ENCODE peak calls at places on chromosomes 11 and 22, in nine cellular contexts. A is sigmoid colon, B is body of pancreas, R is Peyer's patch, W is heart left ventricle, V is transverse colon, F is H1, H is tibial nerve, S is A549. M is an unnamed sample.

GRCh38 chr22:17132112-17132511 is 11.0 kb upstream of the TMEM121B start:
- DNase-seq in A (peak; percentile 11), B (no peak), R (peak; percentile 0), W (peak; percentile 50), V (no peak), F (no peak), H (no peak), S (no peak), M (no peak)

GRCh38 chr11:92225563-92226308 is 1.1 kb downstream of the FAT3 start:
- DNase-seq in A (peak; percentile 64), B (no peak), R (peak; percentile 37), W (peak; percentile 14), V (no peak), F (peak; percentile 77), H (no peak), S (no peak), M (no peak)

GRCh38 chr11:57514538-57515331 is 767 bp downstream of the SLC43A1 start:
- DNase-seq in A (peak; percentile 82), B (peak; percentile 85), R (peak; percentile 72), W (peak; percentile 72), V (peak; percentile 72), F (peak; percentile 83), H (peak; percentile 43), S (peak; percentile 46), M (no peak)

GRCh38 chr11:64131657-64132387 is 34.1 kb downstream of the MACROD1 start:
- DNase-seq in A (no peak), B (no peak), R (no peak), W (no peak), V (no peak), F (no peak), H (no peak), S (no peak), M (no peak)

GRCh38 chr11:63765688-63766241 is 2.8 kb downstream of the ZFTA start:
- DNase-seq in A (no peak), B (peak; percentile 15), R (no peak), W (no peak), V (peak; percentile 16), F (no peak), H (no peak), S (no peak), M (no peak)

GRCh38 chr11:10669258-10670033 is 24.1 kb downstream of the IRAG1 start:
- DNase-seq in A (peak; percentile 79), B (no peak), R (no peak), W (no peak), V (no peak), F (no peak), H (no peak), S (no peak), M (no peak)

GRCh38 chr11:69162505-69162904 is 6.8 kb downstream of the SMIM38 start:
- DNase-seq in A (no peak), B (no peak), R (no peak), W (no peak), V (no peak), F (no peak), H (no peak), S (no peak), M (no peak)

GRCh38 chr22:36375071-36375980 is 12.4 kb downstream of the MYH9 start:
- DNase-seq in A (no peak), B (peak; percentile 59), R (no peak), W (no peak), V (no peak), F (no peak), H (no peak), S (no peak), M (no peak)

GRCh38 chr11:12724301-12725046 is 50.3 kb downstream of the TEAD1 start:
- DNase-seq in A (peak; percentile 95), B (peak; percentile 80), R (peak; percentile 85), W (peak; percentile 73), V (peak; percentile 91), F (peak; percentile 77), H (peak; percentile 89), S (peak; percentile 73), M (peak; percentile 36)

GRCh38 chr22:43109921-43110443 is 568 bp upstream of the BIK start:
- DNase-seq in A (no peak), B (no peak), R (no peak), W (no peak), V (no peak), F (peak; percentile 70), H (no peak), S (no peak), M (no peak)

GRCh38 chr11:105699203-105699602 is 89.3 kb downstream of the GRIA4 start:
- DNase-seq in A (no peak), B (no peak), R (no peak), W (no peak), V (no peak), F (no peak), H (no peak), S (no peak), M (no peak)

GRCh38 chr22:37749223-37749622 is 52.4 kb downstream of the TRIOBP start:
- DNase-seq in A (no peak), B (peak; percentile 64), R (no peak), W (no peak), V (no peak), F (no peak), H (no peak), S (no peak), M (no peak)

GRCh38 chr11:2933376-2934056 is 4.3 kb upstream of the PHLDA2 start:
- DNase-seq in A (peak; percentile 81), B (peak; percentile 76), R (peak; percentile 63), W (no peak), V (peak; percentile 70), F (peak; percentile 56), H (no peak), S (peak; percentile 62), M (peak; percentile 92)

GRCh38 chr22:49090853-49091135 is 736.9 kb downstream of the BRD1 start:
- DNase-seq in A (no peak), B (no peak), R (no peak), W (no peak), V (no peak), F (no peak), H (no peak), S (no peak), M (no peak)

GRCh38 chr11:87212891-87213290 is 175.2 kb downstream of the TMEM135 start:
- DNase-seq in A (no peak), B (no peak), R (no peak), W (no peak), V (no peak), F (no peak), H (no peak), S (no peak), M (no peak)

GRCh38 chr22:45210174-45210573 is 30.5 kb downstream of the KIAA0930 start:
- DNase-seq in A (no peak), B (no peak), R (peak; percentile 19), W (no peak), V (no peak), F (no peak), H (no peak), S (no peak), M (no peak)

GRCh38 chr11:65633390-65634139 is 4.3 kb upstream of the SIPA1 start:
- DNase-seq in A (no peak), B (no peak), R (no peak), W (no peak), V (no peak), F (no peak), H (no peak), S (no peak), M (no peak)

GRCh38 chr11:65634905-65635731 is 2.8 kb upstream of the SIPA1 start:
- DNase-seq in A (no peak), B (no peak), R (no peak), W (no peak), V (no peak), F (no peak), H (no peak), S (no peak), M (no peak)

GRCh38 chr11:65636108-65636809 is 1.6 kb upstream of the SIPA1 start:
- DNase-seq in A (no peak), B (no peak), R (no peak), W (no peak), V (no peak), F (no peak), H (no peak), S (no peak), M (no peak)

GRCh38 chr11:65634140-65634436 is 3.8 kb upstream of the SIPA1 start:
- DNase-seq in A (no peak), B (no peak), R (no peak), W (no peak), V (no peak), F (no peak), H (no peak), S (no peak), M (no peak)

GRCh38 chr11:65634440-65634839 is 3.5 kb upstream of the SIPA1 start:
- DNase-seq in A (no peak), B (no peak), R (no peak), W (no peak), V (no peak), F (no peak), H (no peak), S (no peak), M (no peak)
- TF ChIP-seq POLR2A in A (no peak), B (no peak), R (no peak), W (no peak), V (no peak), F (no peak), H (no peak), S (no peak), M (no peak)

GRCh38 chr11:46265764-46266163 is 11.7 kb upstream of the CREB3L1 start:
- DNase-seq in A (no peak), B (no peak), R (peak; percentile 53), W (no peak), V (no peak), F (no peak), H (no peak), S (no peak), M (no peak)
- TF ChIP-seq POLR2A in A (no peak), B (no peak), R (no peak), W (no peak), V (no peak), F (no peak), H (no peak), S (no peak), M (no peak)

GRCh38 chr11:18521123-18521522 is 5.6 kb downstream of the TSG101 start:
- DNase-seq in A (no peak), B (no peak), R (no peak), W (no peak), V (no peak), F (no peak), H (no peak), S (no peak), M (no peak)
- TF ChIP-seq POLR2A in A (no peak), B (no peak), R (no peak), W (no peak), V (no peak), F (no peak), H (no peak), S (no peak), M (no peak)

DNA sequence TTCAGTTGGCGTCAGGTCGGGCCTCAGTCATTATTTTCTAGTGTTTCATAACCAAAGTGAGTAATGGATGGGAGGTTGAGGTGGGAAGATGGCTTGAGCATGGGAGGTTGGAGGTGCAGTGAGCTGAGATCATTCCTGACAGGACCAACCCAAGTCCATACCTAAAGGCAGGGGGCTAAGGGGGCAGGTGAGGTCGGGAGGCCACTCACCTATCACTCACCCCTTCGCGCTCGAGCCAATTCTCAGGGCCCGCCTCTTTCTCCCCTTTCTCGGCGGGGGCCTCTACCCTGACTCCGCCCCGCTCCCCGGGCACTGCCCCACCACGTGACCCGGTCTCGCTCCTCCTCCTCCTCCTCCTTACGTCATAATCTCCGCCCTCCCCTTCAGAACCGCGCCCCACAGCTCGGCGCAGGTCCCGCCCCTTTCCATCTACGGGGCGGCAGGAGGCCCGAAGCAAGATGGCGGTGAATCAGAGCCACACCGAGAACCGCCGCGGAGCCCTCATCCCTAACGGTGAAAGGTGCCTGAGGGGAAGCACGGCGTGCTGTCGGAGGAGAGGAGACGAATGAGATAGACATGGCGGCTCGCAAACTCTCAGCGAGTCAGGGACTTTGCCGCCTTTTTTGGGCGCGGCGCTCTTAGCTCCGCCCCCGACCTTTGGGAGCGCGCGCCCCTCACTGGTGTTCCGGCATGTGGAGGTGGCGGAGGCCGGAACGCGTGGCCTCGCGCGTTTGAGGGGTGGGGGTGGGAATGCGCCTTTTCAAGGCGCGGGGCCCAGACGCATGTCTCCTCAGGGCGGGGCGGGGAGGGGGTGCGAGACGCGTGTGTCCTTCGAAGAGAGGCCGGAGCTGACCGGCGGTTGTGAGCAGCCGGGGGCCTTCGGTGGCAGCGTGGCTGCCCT is at the start of gene WBP2NL:
- DNase-seq in A (peak; percentile 87), B (peak; percentile 93), R (peak; percentile 90), W (peak; percentile 82), V (peak; percentile 91), F (no peak), H (peak; percentile 67), S (peak; percentile 78), M (no peak)
- TF ChIP-seq POLR2A in A (no peak), B (no peak), R (peak; percentile 49), W (no peak), V (peak; percentile 61), F (no peak), H (peak; percentile 11), S (peak; percentile 48), M (no peak)